ENCODE peak calls at places on chromosomes 1 and 21, in four cellular contexts. One of them, this sample, is unnamed.
A peak's percentile ranks its signal among the peaks of the same experiment; 100 is the strongest.

GRCh38 chr1:60571811-60572210 is 498.2 kb upstream of the C1orf87 start:
- DNase-seq in H1: no peak
- DNase-seq in mesendoderm: no peak
- DNase-seq in IMR-90: no peak
- DNase-seq in this sample: no peak

GRCh38 chr1:19920132-19920710 is 3.2 kb downstream of the PLA2G2E start:
- DNase-seq in H1: no peak
- DNase-seq in mesendoderm: no peak
- DNase-seq in IMR-90: no peak
- DNase-seq in this sample: no peak

GRCh38 chr21:14119038-14119437 is 91.7 kb downstream of the LIPI start:
- DNase-seq in IMR-90: peak; percentile 1
- DNase-seq in H1: no peak
- DNase-seq in mesendoderm: peak; percentile 71
- DNase-seq in this sample: no peak

GRCh38 chr1:19863804-19864203 is 18.4 kb upstream of the OTUD3 start:
- DNase-seq in mesendoderm: no peak
- DNase-seq in H1: no peak
- DNase-seq in IMR-90: peak; percentile 73
- DNase-seq in this sample: no peak

GRCh38 chr1:81729239-81729638 is 71.5 kb upstream of the ADGRL2 start:
- DNase-seq in mesendoderm: no peak
- DNase-seq in H1: no peak
- DNase-seq in IMR-90: no peak
- DNase-seq in this sample: no peak

GRCh38 chr1:19336543-19336942 is 24.4 kb downstream of the SLC66A1 start:
- DNase-seq in IMR-90: peak; percentile 68
- DNase-seq in H1: no peak
- DNase-seq in mesendoderm: no peak
- DNase-seq in this sample: no peak

GRCh38 chr1:223095870-223096269 is 47.2 kb downstream of the TLR5 start:
- DNase-seq in IMR-90: no peak
- DNase-seq in mesendoderm: no peak
- DNase-seq in H1: no peak
- DNase-seq in this sample: no peak

GRCh38 chr1:25022361-25023189 is 92.5 kb upstream of the RUNX3 start:
- DNase-seq in IMR-90: peak; percentile 96
- DNase-seq in H1: peak; percentile 23
- DNase-seq in mesendoderm: peak; percentile 91
- DNase-seq in this sample: peak; percentile 59

GRCh38 chr1:1573843-1574720 is 581 bp downstream of the SSU72 start:
- DNase-seq in H1: no peak
- DNase-seq in IMR-90: peak; percentile 56
- DNase-seq in mesendoderm: peak; percentile 79
- DNase-seq in this sample: peak; percentile 73

GRCh38 chr1:230498704-230499103 is 72.6 kb upstream of the PGBD5 start:
- DNase-seq in IMR-90: no peak
- DNase-seq in H1: no peak
- DNase-seq in mesendoderm: no peak
- DNase-seq in this sample: no peak

GRCh38 chr21:42097860-42098259 is 26.7 kb downstream of the UMODL1 start:
- DNase-seq in mesendoderm: no peak
- DNase-seq in H1: no peak
- DNase-seq in IMR-90: peak; percentile 99
- DNase-seq in this sample: no peak

GRCh38 chr21:39080366-39080765 is 102.9 kb downstream of the PSMG1 start:
- DNase-seq in mesendoderm: no peak
- DNase-seq in H1: no peak
- DNase-seq in IMR-90: no peak
- DNase-seq in this sample: no peak

GRCh38 chr21:39077816-39078215 is 105.4 kb downstream of the PSMG1 start:
- DNase-seq in IMR-90: no peak
- DNase-seq in mesendoderm: no peak
- DNase-seq in H1: no peak
- DNase-seq in this sample: no peak

GRCh38 chr21:39082656-39083376 is 100.4 kb downstream of the PSMG1 start:
- DNase-seq in H1: no peak
- DNase-seq in IMR-90: no peak
- DNase-seq in mesendoderm: peak; percentile 46
- DNase-seq in this sample: peak; percentile 74

GRCh38 chr21:39078322-39079065 is 104.8 kb downstream of the PSMG1 start:
- DNase-seq in H1: no peak
- DNase-seq in mesendoderm: no peak
- DNase-seq in IMR-90: no peak
- DNase-seq in this sample: no peak

GRCh38 chr21:39079617-39080016 is 103.6 kb downstream of the PSMG1 start:
- DNase-seq in H1: no peak
- DNase-seq in IMR-90: peak; percentile 33
- DNase-seq in mesendoderm: no peak
- DNase-seq in this sample: no peak
- H4K5ac ChIP-seq in H1: no peak overlapping the region
- H4K5ac ChIP-seq in IMR-90: no peak overlapping the region
- H4K5ac ChIP-seq in mesendoderm: no peak overlapping the region
- H4K5ac ChIP-seq in this sample: no peak overlapping the region

DNA sequence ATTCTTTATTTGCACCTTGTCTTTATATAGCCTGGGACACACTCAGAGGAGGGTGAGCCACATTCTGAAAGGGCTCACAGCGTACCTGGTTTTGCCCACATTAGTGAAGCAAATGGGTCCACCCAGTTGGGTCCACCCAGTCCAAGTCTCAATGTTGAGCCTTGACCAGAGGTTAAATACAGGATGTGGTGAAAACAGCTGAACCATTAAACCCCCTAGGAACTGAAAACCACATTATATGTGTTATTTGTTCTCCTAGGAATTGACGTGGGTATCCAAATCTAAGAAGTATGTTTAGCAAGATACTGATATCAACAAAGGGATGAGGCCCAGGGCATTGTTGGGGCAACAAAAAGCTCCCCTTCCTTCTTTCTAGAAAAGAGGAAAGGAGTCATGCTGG is 83.8 kb downstream of the SETD4 start:
- DNase-seq in H1: no peak
- DNase-seq in mesendoderm: no peak
- DNase-seq in IMR-90: no peak
- DNase-seq in this sample: no peak
- H4K5ac ChIP-seq in H1: no peak overlapping the region
- H4K5ac ChIP-seq in mesendoderm: no peak overlapping the region
- H4K5ac ChIP-seq in IMR-90: no peak overlapping the region
- H4K5ac ChIP-seq in this sample: no peak overlapping the region

GRCh38 chr1:169921080-169921479 is 27.4 kb upstream of the SCYL3 start:
- DNase-seq in mesendoderm: no peak
- DNase-seq in IMR-90: no peak
- DNase-seq in H1: no peak
- DNase-seq in this sample: no peak
- H4K5ac ChIP-seq in mesendoderm: no peak overlapping the region
- H4K5ac ChIP-seq in IMR-90: no peak overlapping the region
- H4K5ac ChIP-seq in H1: no peak overlapping the region
- H4K5ac ChIP-seq in this sample: no peak overlapping the region

GRCh38 chr21:22138297-22139016 is 1140.2 kb downstream of the NCAM2 start:
- DNase-seq in mesendoderm: no peak
- DNase-seq in IMR-90: no peak
- DNase-seq in H1: no peak
- DNase-seq in this sample: no peak
- H4K5ac ChIP-seq in mesendoderm: no peak overlapping the region
- H4K5ac ChIP-seq in IMR-90: no peak overlapping the region
- H4K5ac ChIP-seq in H1: no peak overlapping the region
- H4K5ac ChIP-seq in this sample: no peak overlapping the region

DNA sequence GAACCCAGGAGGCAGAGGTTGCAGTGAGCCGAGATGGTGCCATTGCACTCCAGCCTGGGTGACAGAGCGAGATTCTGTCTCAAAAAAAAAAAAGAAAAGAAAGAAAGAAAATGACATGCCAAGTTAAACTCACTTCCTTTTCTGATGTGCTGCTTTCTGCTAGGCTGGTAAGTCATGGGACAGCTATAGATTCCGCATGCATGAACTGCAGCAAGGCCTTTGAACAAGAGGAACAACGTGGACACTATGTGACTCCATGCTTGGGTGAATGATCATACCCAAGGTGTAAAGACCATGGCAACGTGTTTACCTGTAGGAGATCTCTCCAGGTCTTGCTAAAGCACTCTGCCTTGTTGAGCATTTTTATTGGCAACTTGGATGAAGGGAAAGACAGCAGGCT is 10.3 kb upstream of the TTF2 start:
- DNase-seq in mesendoderm: no peak
- DNase-seq in IMR-90: no peak
- DNase-seq in H1: no peak
- DNase-seq in this sample: no peak
- H4K5ac ChIP-seq in mesendoderm: no peak overlapping the region
- H4K5ac ChIP-seq in IMR-90: no peak overlapping the region
- H4K5ac ChIP-seq in H1: no peak overlapping the region
- H4K5ac ChIP-seq in this sample: no peak overlapping the region